ENCODE peak calls at places on chromosomes 16 and 17, in eight cellular contexts. K, J, P, H, F, U, B and Y are unnamed samples.

GRCh38 chr16:711548-712320 is 3.2 kb upstream of the METRN start:
- DNase-seq in K (peak), J (peak), P (peak), H (peak), F (no peak), U (peak), B (peak), Y (peak)

GRCh38 chr17:67548693-67549092 is 169.0 kb upstream of the NOL11 start:
- DNase-seq in K (no peak), J (no peak), P (no peak), H (no peak), F (no peak), U (no peak), B (no peak), Y (no peak)

GRCh38 chr17:83086197-83086880 is 6.9 kb downstream of the METRNL start:
- DNase-seq in K (no peak), J (no peak), P (no peak), H (no peak), F (no peak), U (no peak), B (no peak), Y (no peak)

GRCh38 chr16:84511180-84511800 is 6.8 kb upstream of the MEAK7 start:
- DNase-seq in K (peak), J (peak), P (peak), H (peak), F (peak), U (peak), B (peak), Y (peak)

GRCh38 chr16:58638148-58639036 is 8.8 kb upstream of the CNOT1 start:
- DNase-seq in K (no peak), J (peak), P (no peak), H (no peak), F (no peak), U (peak), B (no peak), Y (no peak)

GRCh38 chr16:68339214-68339613 is 28.4 kb downstream of the PRMT7 start:
- DNase-seq in K (no peak), J (no peak), P (no peak), H (no peak), F (no peak), U (no peak), B (no peak), Y (no peak)

GRCh38 chr17:83161298-83162034 is 82.1 kb downstream of the METRNL start:
- DNase-seq in K (no peak), J (peak), P (no peak), H (no peak), F (no peak), U (peak), B (no peak), Y (no peak)

GRCh38 chr17:81257533-81257932 is 18.4 kb downstream of the NDUFAF8 start:
- DNase-seq in K (no peak), J (no peak), P (no peak), H (no peak), F (no peak), U (no peak), B (no peak), Y (no peak)

GRCh38 chr16:55501549-55502322 is 7.1 kb upstream of the LPCAT2 start:
- DNase-seq in K (no peak), J (peak), P (no peak), H (no peak), F (no peak), U (no peak), B (no peak), Y (no peak)

GRCh38 chr17:42918902-42919521 is 18.4 kb downstream of the G6PC1 start:
- DNase-seq in K (no peak), J (no peak), P (peak), H (no peak), F (peak), U (no peak), B (no peak), Y (no peak)